ENCODE peak calls at places on chromosomes 2 and 18, in seven cellular contexts. U is A549, N is tibial artery, E is brain microvascular endothelial cell, X is hepatocyte, K is NB4, S is OCI-LY7. F is an unnamed sample.

GRCh38 chr2:37110306-37111212 is 26.2 kb downstream of the GPATCH11 start:
- DNase-seq in U (no peak), N (no peak), E (no peak), X (no peak), K (no peak), S (no peak), F (no peak)

GRCh38 chr2:144681389-144681788 is 161.5 kb upstream of the ZEB2 start:
- DNase-seq in U (no peak), N (no peak), E (no peak), X (no peak), K (no peak), S (no peak), F (no peak)

GRCh38 chr18:70422061-70422965 is 133.5 kb downstream of the SOCS6 start:
- DNase-seq in U (peak), N (peak), E (peak), X (peak), K (peak), S (no peak), F (peak)

GRCh38 chr2:81598437-81598836 is 1293.9 kb upstream of the LRRTM1 start:
- DNase-seq in U (no peak), N (no peak), E (no peak), X (no peak), K (no peak), S (no peak), F (no peak)

GRCh38 chr18:46336278-46337205 is 232.4 kb downstream of the HAUS1 start:
- DNase-seq in U (no peak), N (peak), E (no peak), X (no peak), K (peak), S (no peak), F (no peak)

GRCh38 chr2:182642328-182642727 is 73.7 kb upstream of the DNAJC10 start:
- DNase-seq in U (peak), N (peak), E (peak), X (peak), K (peak), S (peak), F (no peak)

GRCh38 chr18:68439672-68440071 is 275.2 kb downstream of the TMX3 start:
- DNase-seq in U (no peak), N (no peak), E (no peak), X (no peak), K (no peak), S (no peak), F (no peak)

GRCh38 chr2:40332096-40332826 is 119.6 kb downstream of the SLC8A1 start:
- DNase-seq in U (peak), N (no peak), E (peak), X (peak), K (peak), S (no peak), F (no peak)

GRCh38 chr2:240786871-240787311 is 33.1 kb downstream of the KIF1A start:
- DNase-seq in U (no peak), N (no peak), E (no peak), X (no peak), K (no peak), S (no peak), F (no peak)

GRCh38 chr2:3094999-3095958 is 282.3 kb downstream of the EIPR1 start:
- DNase-seq in U (no peak), N (peak), E (no peak), X (no peak), K (no peak), S (no peak), F (no peak)

GRCh38 chr2:39547811-39548719 is 111.0 kb upstream of the MAP4K3 start:
- DNase-seq in U (no peak), N (no peak), E (peak), X (no peak), K (no peak), S (no peak), F (no peak)

GRCh38 chr18:48460929-48461583 is 51.9 kb upstream of the ZBTB7C start:
- DNase-seq in U (no peak), N (no peak), E (no peak), X (peak), K (no peak), S (no peak), F (no peak)

GRCh38 chr18:12750076-12750707 is 47.4 kb downstream of the PSMG2 start:
- DNase-seq in U (no peak), N (no peak), E (no peak), X (no peak), K (peak), S (peak), F (no peak)

GRCh38 chr2:185978634-185979405 is 240.2 kb downstream of the FSIP2 start:
- DNase-seq in U (no peak), N (no peak), E (no peak), X (peak), K (no peak), S (no peak), F (no peak)

GRCh38 chr2:181070119-181070833 is 89.9 kb downstream of the UBE2E3 start:
- DNase-seq in U (peak), N (no peak), E (peak), X (peak), K (no peak), S (no peak), F (no peak)

GRCh38 chr2:46936566-46936965 is 21.0 kb upstream of the MCFD2 start:
- DNase-seq in U (no peak), N (no peak), E (no peak), X (no peak), K (no peak), S (no peak), F (no peak)

GRCh38 chr2:36338827-36339145 is 16.8 kb upstream of the CRIM1 start:
- DNase-seq in U (no peak), N (no peak), E (peak), X (no peak), K (no peak), S (no peak), F (no peak)

GRCh38 chr2:166891727-166892126 is 3.4 kb downstream of the XIRP2 start:
- DNase-seq in U (no peak), N (no peak), E (no peak), X (no peak), K (no peak), S (no peak), F (no peak)

GRCh38 chr2:88530081-88530480 is 77.6 kb upstream of the FOXI3 start:
- DNase-seq in U (no peak), N (no peak), E (no peak), X (no peak), K (no peak), S (no peak), F (no peak)

GRCh38 chr2:61658841-61659780 is 121.0 kb upstream of the XPO1 start:
- DNase-seq in U (peak), N (no peak), E (peak), X (peak), K (peak), S (peak), F (no peak)

GRCh38 chr18:26655614-26656400 is 107.5 kb upstream of the KCTD1 start:
- DNase-seq in U (peak), N (peak), E (peak), X (peak), K (peak), S (no peak), F (peak)

GRCh38 chr2:203783496-203784203 is 77.2 kb downstream of the CD28 start:
- DNase-seq in U (no peak), N (no peak), E (peak), X (peak), K (no peak), S (no peak), F (no peak)

GRCh38 chr18:62763101-62763521 is 47.8 kb downstream of the PHLPP1 start:
- DNase-seq in U (no peak), N (no peak), E (no peak), X (no peak), K (no peak), S (no peak), F (no peak)

GRCh38 chr18:4260107-4260506 is 195.0 kb downstream of the DLGAP1 start:
- DNase-seq in U (no peak), N (no peak), E (no peak), X (no peak), K (no peak), S (no peak), F (no peak)

GRCh38 chr2:237358721-237359595 is 55.0 kb downstream of the COL6A3 start:
- DNase-seq in U (no peak), N (no peak), E (no peak), X (no peak), K (no peak), S (no peak), F (no peak)

GRCh38 chr2:240196716-240197438 is 56.4 kb upstream of the OTOS start:
- DNase-seq in U (no peak), N (peak), E (no peak), X (no peak), K (no peak), S (no peak), F (peak)

GRCh38 chr2:28350196-28350595 is 42.5 kb upstream of the FOSL2 start:
- DNase-seq in U (no peak), N (peak), E (no peak), X (no peak), K (no peak), S (no peak), F (no peak)

GRCh38 chr18:76380791-76381405 is 114.1 kb downstream of the ZNF516 start:
- DNase-seq in U (peak), N (peak), E (no peak), X (no peak), K (no peak), S (peak), F (no peak)

GRCh38 chr18:74342416-74343043 is 26.9 kb downstream of the C18orf63 start:
- DNase-seq in U (no peak), N (no peak), E (peak), X (peak), K (peak), S (peak), F (no peak)

GRCh38 chr2:101981066-101981465 is 10.7 kb upstream of the IL1R2 start:
- DNase-seq in U (no peak), N (no peak), E (no peak), X (no peak), K (no peak), S (no peak), F (no peak)

GRCh38 chr18:7492385-7492784 is 74.7 kb upstream of the PTPRM start:
- DNase-seq in U (no peak), N (no peak), E (no peak), X (no peak), K (no peak), S (no peak), F (no peak)

GRCh38 chr18:48514786-48515185 is 24.0 kb upstream of the CTIF start:
- DNase-seq in U (no peak), N (no peak), E (no peak), X (no peak), K (no peak), S (no peak), F (no peak)

GRCh38 chr2:174776223-174776622 is 12.0 kb upstream of the CHRNA1 start:
- DNase-seq in U (no peak), N (no peak), E (no peak), X (no peak), K (no peak), S (no peak), F (no peak)

GRCh38 chr2:134206573-134206972 is 47.3 kb upstream of the MGAT5 start:
- DNase-seq in U (no peak), N (peak), E (peak), X (no peak), K (no peak), S (no peak), F (no peak)

GRCh38 chr18:59822612-59823275 is 77.1 kb upstream of the PMAIP1 start:
- DNase-seq in U (no peak), N (no peak), E (no peak), X (no peak), K (no peak), S (no peak), F (no peak)

GRCh38 chr18:46636040-46636630 is 20.9 kb downstream of the LOXHD1 start:
- DNase-seq in U (no peak), N (no peak), E (no peak), X (no peak), K (no peak), S (no peak), F (peak)

GRCh38 chr2:71071681-71072398 is 3.4 kb downstream of the NAGK start:
- DNase-seq in U (no peak), N (no peak), E (no peak), X (no peak), K (peak), S (peak), F (no peak)

GRCh38 chr2:224594840-224595239 is 9.7 kb upstream of the CUL3 start:
- DNase-seq in U (no peak), N (no peak), E (peak), X (no peak), K (no peak), S (no peak), F (no peak)

GRCh38 chr2:36290306-36290705 is 65.3 kb upstream of the CRIM1 start:
- DNase-seq in U (no peak), N (no peak), E (no peak), X (no peak), K (no peak), S (no peak), F (no peak)

GRCh38 chr2:178553047-178553446 is 72.8 kb downstream of the PLEKHA3 start:
- DNase-seq in U (peak), N (no peak), E (peak), X (no peak), K (no peak), S (no peak), F (no peak)

GRCh38 chr2:209547726-209548125 is 123.9 kb downstream of the MAP2 start:
- DNase-seq in U (no peak), N (no peak), E (no peak), X (no peak), K (no peak), S (no peak), F (no peak)
- TF ChIP-seq CTCF in U (no peak), N (no peak), E (no peak), X (no peak), K (no peak), S (no peak), F (no peak)

GRCh38 chr2:98936917-98937351 is 909 bp upstream of the CRACDL start:
- DNase-seq in U (no peak), N (no peak), E (no peak), X (no peak), K (peak), S (no peak), F (no peak)
- H3K4me3 ChIP-seq in U (peak), N (no peak), E (no peak), X (no peak), K (peak), S (no peak), F (peak)

GRCh38 chr18:43420950-43421349 is 143.7 kb upstream of the SYT4 start:
- DNase-seq in U (no peak), N (no peak), E (no peak), X (no peak), K (no peak), S (no peak), F (no peak)
- TF ChIP-seq CTCF in U (no peak), N (no peak), E (peak), X (peak), K (peak), S (peak), F (no peak)

GRCh38 chr2:6916736-6917070 is 509 bp upstream of the RNF144A start:
- DNase-seq in U (peak), N (no peak), E (no peak), X (no peak), K (no peak), S (no peak), F (no peak)
- H3K4me3 ChIP-seq in U (peak), N (peak), E (peak), X (peak), K (no peak), S (no peak), F (peak)

GRCh38 chr2:11356760-11357159 is 12.3 kb upstream of the ROCK2 start:
- DNase-seq in U (no peak), N (no peak), E (no peak), X (no peak), K (no peak), S (no peak), F (no peak)

GRCh38 chr2:11355194-11356053 is 11.0 kb upstream of the ROCK2 start:
- DNase-seq in U (no peak), N (no peak), E (no peak), X (no peak), K (no peak), S (no peak), F (no peak)

GRCh38 chr2:11354363-11355154 is 10.1 kb upstream of the ROCK2 start:
- DNase-seq in U (no peak), N (no peak), E (no peak), X (peak), K (no peak), S (no peak), F (no peak)

GRCh38 chr2:11359865-11360264 is 15.4 kb upstream of the ROCK2 start:
- DNase-seq in U (no peak), N (no peak), E (no peak), X (no peak), K (no peak), S (no peak), F (peak)

DNA sequence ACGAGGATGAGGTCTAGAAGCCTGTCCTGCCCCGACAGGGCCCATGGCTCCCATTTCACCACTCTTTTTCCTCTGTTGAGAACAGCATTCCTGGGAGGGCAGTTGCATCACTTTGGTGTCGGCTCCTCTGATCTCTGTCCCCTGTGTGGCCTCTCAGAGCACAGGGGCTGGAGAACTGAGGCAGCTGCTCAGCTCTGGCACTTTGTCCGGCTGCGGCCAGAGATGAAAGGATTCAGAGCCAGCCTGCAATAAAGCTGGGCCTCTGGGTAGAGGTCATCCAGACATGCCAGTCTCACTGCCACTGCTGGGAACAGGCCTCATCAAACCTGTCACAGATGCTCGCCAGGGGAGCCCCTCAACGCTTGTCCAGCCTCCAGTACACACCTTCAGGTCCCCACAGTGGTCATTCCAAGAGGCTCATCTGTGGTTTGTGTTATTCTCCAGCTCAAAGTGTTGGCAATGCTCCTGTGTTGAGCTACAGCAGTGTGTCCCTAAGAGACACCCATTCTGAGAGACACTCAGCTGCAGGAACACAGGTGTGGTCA is 13.1 kb upstream of the ROCK2 start:
- DNase-seq in U (no peak), N (no peak), E (no peak), X (peak), K (no peak), S (no peak), F (no peak)
- TF ChIP-seq CTCF in U (no peak), N (no peak), E (no peak), X (no peak), K (no peak), S (no peak), F (no peak)

DNA sequence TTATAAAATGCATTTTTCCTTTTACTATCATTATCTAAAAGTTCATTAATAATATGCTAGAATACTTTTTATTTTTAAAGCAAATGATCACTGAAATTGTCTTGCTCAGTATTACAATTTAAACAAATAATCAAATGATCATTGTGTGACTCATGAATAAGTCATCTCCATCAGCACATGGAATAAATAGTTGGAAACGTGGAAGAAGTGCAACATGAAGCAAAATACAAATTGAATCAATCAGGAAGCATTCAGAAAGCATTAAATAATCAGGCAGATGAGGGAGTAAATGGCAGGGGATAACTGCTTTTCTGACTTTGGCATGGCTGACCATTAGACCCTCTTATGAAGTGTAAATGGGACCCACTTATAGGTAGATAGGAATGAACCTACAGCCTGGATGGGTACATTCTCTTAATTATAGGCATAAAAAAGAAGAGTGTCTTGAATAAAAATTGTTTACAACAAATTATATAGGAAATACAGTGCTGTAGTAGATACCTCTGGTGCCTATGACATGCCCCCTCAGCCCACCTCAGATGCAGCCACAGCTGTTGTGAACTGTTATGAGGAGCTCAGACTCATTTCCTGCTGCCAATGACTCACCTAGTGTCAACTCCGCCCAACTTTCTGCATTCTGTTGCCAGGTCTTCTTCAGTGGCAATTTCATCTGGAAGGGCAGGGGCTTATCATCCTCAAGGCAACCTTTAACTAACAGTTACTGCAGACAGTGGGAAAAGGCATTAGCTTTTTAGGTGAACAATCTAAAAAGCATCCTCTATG is 936.0 kb downstream of the TRIB2 start:
- DNase-seq in U (no peak), N (no peak), E (peak), X (no peak), K (peak), S (no peak), F (no peak)
- H3K4me3 ChIP-seq in U (no peak), N (no peak), E (no peak), X (no peak), K (no peak), S (no peak), F (no peak)